ENCODE peak calls at places on chromosomes 4 and X, in four cellular contexts. One of them, this sample, is unnamed.

GRCh38 chr4:84615355-84615754 is 32.4 kb downstream of the CDS1 start:
- DNase-seq in progenitor cell of endocrine pancreas: no peak
- DNase-seq in spleen: no peak
- DNase-seq in RWPE1: no peak
- DNase-seq in this sample: no peak

GRCh38 chrX:151982217-151982616 is 7.7 kb upstream of the GABRE start:
- DNase-seq in progenitor cell of endocrine pancreas: no peak
- DNase-seq in RWPE1: peak
- DNase-seq in spleen: no peak
- DNase-seq in this sample: no peak

GRCh38 chr4:99723555-99724450 is 66.2 kb upstream of the C4orf54 start:
- DNase-seq in spleen: no peak
- DNase-seq in progenitor cell of endocrine pancreas: no peak
- DNase-seq in RWPE1: peak
- DNase-seq in this sample: no peak

GRCh38 chr4:146224331-146224966 is 10.1 kb downstream of the REELD1 start:
- DNase-seq in RWPE1: no peak
- DNase-seq in spleen: no peak
- DNase-seq in progenitor cell of endocrine pancreas: no peak
- DNase-seq in this sample: no peak

GRCh38 chr4:171954650-171955049 is 141.4 kb downstream of the GALNTL6 start:
- DNase-seq in RWPE1: no peak
- DNase-seq in spleen: no peak
- DNase-seq in progenitor cell of endocrine pancreas: no peak
- DNase-seq in this sample: no peak

GRCh38 chr4:20464381-20464780 is 212.7 kb downstream of the SLIT2 start:
- DNase-seq in RWPE1: peak
- DNase-seq in progenitor cell of endocrine pancreas: no peak
- DNase-seq in spleen: no peak
- DNase-seq in this sample: no peak

GRCh38 chr4:67603310-67604028 is 44.9 kb downstream of the STAP1 start:
- DNase-seq in spleen: no peak
- DNase-seq in progenitor cell of endocrine pancreas: no peak
- DNase-seq in RWPE1: no peak
- DNase-seq in this sample: no peak

GRCh38 chrX:76428243-76429130 is 977 bp downstream of the MAGEE1 start:
- DNase-seq in RWPE1: no peak
- DNase-seq in spleen: peak
- DNase-seq in progenitor cell of endocrine pancreas: peak
- DNase-seq in this sample: peak

GRCh38 chr4:133131829-133132485 is 17.1 kb upstream of the PCDH10 start:
- DNase-seq in progenitor cell of endocrine pancreas: no peak
- DNase-seq in spleen: no peak
- DNase-seq in RWPE1: no peak
- DNase-seq in this sample: no peak

GRCh38 chr4:186765138-186765537 is 41.5 kb upstream of the FAT1 start:
- DNase-seq in spleen: no peak
- DNase-seq in RWPE1: peak
- DNase-seq in progenitor cell of endocrine pancreas: no peak
- DNase-seq in this sample: no peak

GRCh38 chr4:3307891-3308575 is 15.2 kb downstream of the RGS12 start:
- DNase-seq in spleen: peak
- DNase-seq in RWPE1: no peak
- DNase-seq in progenitor cell of endocrine pancreas: no peak
- DNase-seq in this sample: no peak

GRCh38 chr4:70239497-70239896 is 2.9 kb upstream of the CSN3 start:
- DNase-seq in progenitor cell of endocrine pancreas: no peak
- DNase-seq in spleen: no peak
- DNase-seq in RWPE1: no peak
- DNase-seq in this sample: no peak

GRCh38 chrX:77527233-77528001 is 80.2 kb downstream of the FGF16 start:
- DNase-seq in spleen: peak
- DNase-seq in RWPE1: no peak
- DNase-seq in progenitor cell of endocrine pancreas: no peak
- DNase-seq in this sample: no peak

GRCh38 chrX:107714196-107714811 is 61.3 kb downstream of the TSC22D3 start:
- DNase-seq in progenitor cell of endocrine pancreas: no peak
- DNase-seq in RWPE1: no peak
- DNase-seq in spleen: peak
- DNase-seq in this sample: no peak

GRCh38 chrX:134604701-134605271 is 53.5 kb downstream of the PLAC1 start:
- DNase-seq in progenitor cell of endocrine pancreas: no peak
- DNase-seq in spleen: no peak
- DNase-seq in RWPE1: peak
- DNase-seq in this sample: no peak

GRCh38 chr4:95293014-95293413 is 255.8 kb downstream of the UNC5C start:
- DNase-seq in spleen: no peak
- DNase-seq in progenitor cell of endocrine pancreas: no peak
- DNase-seq in RWPE1: no peak
- DNase-seq in this sample: no peak

GRCh38 chr4:6272863-6273660 is 3.4 kb downstream of the WFS1 start:
- DNase-seq in spleen: peak
- DNase-seq in progenitor cell of endocrine pancreas: no peak
- DNase-seq in RWPE1: peak
- DNase-seq in this sample: no peak

GRCh38 chrX:153474718-153475117 is 4.3 kb upstream of the HAUS7 start:
- DNase-seq in RWPE1: peak
- DNase-seq in spleen: peak
- DNase-seq in progenitor cell of endocrine pancreas: no peak
- DNase-seq in this sample: no peak

GRCh38 chrX:37378830-37379229 is 29.7 kb downstream of the PRRG1 start:
- DNase-seq in progenitor cell of endocrine pancreas: no peak
- DNase-seq in spleen: no peak
- DNase-seq in RWPE1: no peak
- DNase-seq in this sample: no peak

GRCh38 chr4:109079177-109079576 is 223.3 kb downstream of the COL25A1 start:
- DNase-seq in RWPE1: no peak
- DNase-seq in spleen: no peak
- DNase-seq in progenitor cell of endocrine pancreas: no peak
- DNase-seq in this sample: no peak

GRCh38 chrX:67724359-67725110 is 180.7 kb downstream of the AR start:
- DNase-seq in progenitor cell of endocrine pancreas: no peak
- DNase-seq in RWPE1: no peak
- DNase-seq in spleen: no peak
- DNase-seq in this sample: no peak

GRCh38 chrX:17390325-17390992 is 15.5 kb downstream of the NHS start:
- DNase-seq in RWPE1: no peak
- DNase-seq in spleen: no peak
- DNase-seq in progenitor cell of endocrine pancreas: no peak
- DNase-seq in this sample: no peak

GRCh38 chrX:100673397-100673953 is 29.5 kb downstream of the SRPX2 start:
- DNase-seq in RWPE1: no peak
- DNase-seq in spleen: no peak
- DNase-seq in progenitor cell of endocrine pancreas: no peak
- DNase-seq in this sample: no peak

GRCh38 chrX:40201486-40201885 is 103.7 kb upstream of the BCOR start:
- DNase-seq in RWPE1: no peak
- DNase-seq in progenitor cell of endocrine pancreas: no peak
- DNase-seq in spleen: no peak
- DNase-seq in this sample: peak

GRCh38 chr4:163548481-163549243 is 54.2 kb downstream of the TMA16 start:
- DNase-seq in spleen: no peak
- DNase-seq in RWPE1: peak
- DNase-seq in progenitor cell of endocrine pancreas: no peak
- DNase-seq in this sample: peak

GRCh38 chr4:172995161-172995560 is 173.4 kb upstream of the GALNT7 start:
- DNase-seq in progenitor cell of endocrine pancreas: no peak
- DNase-seq in spleen: no peak
- DNase-seq in RWPE1: no peak
- DNase-seq in this sample: no peak

GRCh38 chr4:179989975-179990374 is 2253.2 kb upstream of the TENM3 start:
- DNase-seq in progenitor cell of endocrine pancreas: no peak
- DNase-seq in RWPE1: no peak
- DNase-seq in spleen: no peak
- DNase-seq in this sample: peak

GRCh38 chr4:37662861-37663390 is 23.2 kb downstream of the RELL1 start:
- DNase-seq in progenitor cell of endocrine pancreas: no peak
- DNase-seq in spleen: no peak
- DNase-seq in RWPE1: no peak
- DNase-seq in this sample: no peak

GRCh38 chr4:1961563-1961962 is 47.2 kb downstream of the NELFA start:
- DNase-seq in spleen: no peak
- DNase-seq in RWPE1: no peak
- DNase-seq in progenitor cell of endocrine pancreas: no peak
- DNase-seq in this sample: no peak

GRCh38 chr4:116005037-116005805 is 891.8 kb upstream of the NDST4 start:
- DNase-seq in progenitor cell of endocrine pancreas: no peak
- DNase-seq in RWPE1: no peak
- DNase-seq in spleen: no peak
- DNase-seq in this sample: no peak

DNA sequence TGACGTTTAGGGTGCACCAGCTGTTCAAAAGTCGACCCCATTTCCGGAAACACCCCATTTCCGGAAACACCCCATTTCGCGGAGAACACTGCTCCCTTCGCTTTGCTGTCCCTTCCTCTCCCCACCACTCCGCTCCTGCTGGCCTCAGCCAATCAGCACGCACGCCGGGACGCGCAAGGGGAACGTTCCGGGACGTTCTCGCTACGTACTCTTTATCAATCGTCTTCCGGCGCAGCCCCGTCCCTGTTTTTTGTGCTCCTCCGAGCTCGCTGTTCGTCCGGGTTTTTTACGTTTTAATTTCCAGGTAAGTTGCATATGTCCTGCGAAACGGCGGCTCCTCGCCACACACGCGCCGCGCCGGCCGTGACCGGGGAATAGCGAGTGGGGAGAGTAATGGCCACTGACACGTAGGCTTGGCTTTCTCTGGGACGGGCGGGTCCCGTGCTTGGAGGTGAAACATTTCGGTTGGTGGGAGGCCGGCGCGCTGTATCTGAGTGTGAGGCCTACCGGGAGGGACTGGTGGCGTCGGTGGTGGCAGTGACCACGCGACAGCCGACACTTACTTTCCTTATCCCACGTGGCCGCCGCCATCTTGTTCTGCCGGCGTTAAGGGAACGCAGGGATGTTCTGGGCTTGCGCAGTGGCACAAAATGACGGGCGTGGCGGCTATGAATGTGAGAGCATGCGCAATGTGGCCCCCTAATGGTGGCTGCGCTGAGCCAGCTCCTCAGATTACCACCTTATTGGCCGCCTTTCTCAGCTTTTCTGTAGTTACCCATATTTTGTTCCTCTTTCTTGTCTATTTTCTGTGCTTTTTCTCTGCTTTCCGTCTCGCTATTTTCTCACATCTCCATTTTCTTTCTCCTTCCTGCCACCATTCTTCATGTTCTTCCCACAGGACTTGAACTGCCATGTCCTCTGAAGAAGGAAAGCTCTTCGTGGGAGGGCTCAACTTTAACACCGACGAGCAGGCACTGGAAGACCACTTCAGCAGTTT is at the start of gene RBM3:
- DNase-seq in spleen: peak
- DNase-seq in RWPE1: peak
- DNase-seq in progenitor cell of endocrine pancreas: peak
- DNase-seq in this sample: peak
- TF ChIP-seq CTCF in spleen: peak
- TF ChIP-seq CTCF in RWPE1: peak
- TF ChIP-seq CTCF in progenitor cell of endocrine pancreas: peak
- TF ChIP-seq CTCF in this sample: peak

GRCh38 chr4:153000068-153000420 is 63.9 kb downstream of the FHDC1 start:
- DNase-seq in spleen: no peak
- DNase-seq in progenitor cell of endocrine pancreas: no peak
- DNase-seq in RWPE1: no peak
- DNase-seq in this sample: no peak
- TF ChIP-seq CTCF in spleen: no peak
- TF ChIP-seq CTCF in progenitor cell of endocrine pancreas: no peak
- TF ChIP-seq CTCF in RWPE1: no peak
- TF ChIP-seq CTCF in this sample: no peak

DNA sequence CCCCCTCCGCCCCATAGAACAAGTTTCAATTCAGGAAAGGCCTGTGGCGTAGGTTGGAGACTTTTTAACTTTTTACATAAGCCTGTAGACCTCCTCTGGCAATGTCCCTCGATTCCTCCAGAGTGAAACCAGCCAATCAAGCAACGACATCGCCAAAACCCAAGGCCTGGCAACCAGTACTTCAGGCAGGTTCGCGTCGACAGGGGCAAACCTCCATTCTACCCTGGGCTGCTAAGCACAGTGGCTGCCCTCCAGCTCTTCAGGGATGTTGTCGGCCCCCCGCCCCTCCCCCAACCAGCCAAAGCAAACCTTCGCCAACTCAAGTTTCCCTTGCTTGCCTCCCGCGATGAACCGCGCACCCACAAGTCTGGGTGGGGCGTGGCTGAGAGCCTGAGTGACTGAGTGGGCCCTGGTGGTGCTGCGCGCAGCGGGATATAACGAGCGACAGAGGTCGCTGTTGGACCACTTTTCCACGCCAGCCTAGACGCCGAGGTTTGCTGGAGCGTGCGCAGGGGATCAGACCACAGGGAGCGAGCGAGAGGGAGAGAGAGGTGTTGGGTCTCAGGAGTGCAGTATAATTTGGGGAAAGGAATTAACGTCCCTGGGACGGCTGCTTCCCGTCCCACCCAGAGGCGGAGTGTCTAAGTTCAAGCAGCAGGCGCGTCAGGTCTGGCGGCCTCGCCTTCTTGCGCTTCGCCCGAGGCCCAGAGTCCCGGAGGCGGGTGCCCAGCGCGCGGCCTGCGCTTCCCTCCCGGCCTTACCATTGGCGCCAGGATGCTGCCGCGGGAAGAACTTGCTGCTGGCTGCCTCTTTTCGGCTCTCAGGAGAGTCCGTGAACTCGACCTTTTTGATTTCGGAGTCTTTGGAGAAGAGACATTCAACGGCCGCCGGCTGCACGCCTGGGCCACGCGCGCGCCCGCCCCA is 9.0 kb upstream of the PITX2 start:
- DNase-seq in progenitor cell of endocrine pancreas: peak
- DNase-seq in spleen: peak
- DNase-seq in RWPE1: peak
- DNase-seq in this sample: peak
- TF ChIP-seq CTCF in progenitor cell of endocrine pancreas: peak
- TF ChIP-seq CTCF in spleen: peak
- TF ChIP-seq CTCF in RWPE1: peak
- TF ChIP-seq CTCF in this sample: peak

DNA sequence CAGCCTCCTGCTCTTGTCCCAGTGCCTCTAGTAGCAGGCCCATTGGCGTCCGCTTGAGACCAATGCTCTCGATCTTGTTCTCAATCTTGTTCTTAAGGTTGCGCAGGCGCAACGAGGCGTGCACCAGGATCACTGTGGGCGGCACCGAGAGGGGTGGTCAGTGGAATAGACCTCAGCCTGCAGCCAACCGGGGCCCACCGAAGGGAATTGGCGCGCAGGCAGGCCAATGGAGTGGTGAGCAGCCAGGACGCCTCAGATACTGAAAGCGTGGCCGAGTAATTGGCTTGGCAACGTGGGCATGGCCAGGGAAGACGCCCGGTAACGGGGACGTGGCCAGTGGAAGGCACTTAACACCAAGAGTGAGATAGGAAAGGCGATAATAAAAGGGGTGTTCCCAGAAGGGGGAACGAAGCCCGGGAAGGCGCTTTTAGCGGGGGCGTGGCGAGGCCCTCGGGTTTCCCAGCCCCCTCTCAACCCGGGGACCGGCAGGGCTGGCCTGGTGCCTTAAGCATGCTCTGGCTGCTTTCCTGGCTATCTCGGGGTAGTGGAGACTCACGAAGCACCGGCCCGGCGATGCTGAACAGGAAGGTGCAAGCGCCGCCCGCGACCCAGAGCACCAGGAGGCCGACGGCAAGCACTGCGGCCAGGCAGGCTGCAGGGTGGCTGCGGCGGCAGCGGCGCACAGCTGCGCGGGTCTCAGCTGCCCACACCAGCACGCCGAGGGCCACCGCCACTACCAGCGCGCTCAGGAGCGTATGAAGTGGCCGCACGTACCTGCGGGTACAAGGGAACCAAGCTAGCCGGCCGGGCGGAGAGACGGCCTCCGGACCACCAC is 1.7 kb downstream of the PRAF2 start:
- DNase-seq in progenitor cell of endocrine pancreas: no peak
- DNase-seq in RWPE1: no peak
- DNase-seq in spleen: no peak
- DNase-seq in this sample: no peak
- TF ChIP-seq CTCF in progenitor cell of endocrine pancreas: no peak
- TF ChIP-seq CTCF in RWPE1: no peak
- TF ChIP-seq CTCF in spleen: no peak
- TF ChIP-seq CTCF in this sample: no peak